ENCODE peak calls at places on chromosomes 13 and 19, in five cellular contexts. W is cardiac fibroblast; N is hepatic stellate cell; R is neural crest cell; C is activated CD4-positive, CD25-positive, alpha-beta regulatory T cell treated with anti-CD3 and anti-CD28 coated beads, Interleukin-2, amount 50 U/mL, for 16 hours. V is an unnamed sample.

GRCh38 chr13:36706755-36707154 is 32.9 kb downstream of the SERTM1 start:
- DNase-seq in W (peak), N (peak), R (no peak), C (no peak), V (no peak)

GRCh38 chr19:48506138-48506733 is 5.4 kb downstream of the LMTK3 start:
- DNase-seq in W (peak), N (no peak), R (no peak), C (no peak), V (peak)

GRCh38 chr13:50127017-50127725 is 111.9 kb downstream of the KCNRG start:
- DNase-seq in W (peak), N (no peak), R (peak), C (peak), V (no peak)

GRCh38 chr19:1151917-1152601 is 22.0 kb downstream of the SBNO2 start:
- DNase-seq in W (peak), N (peak), R (no peak), C (no peak), V (no peak)

GRCh38 chr13:85816413-85816812 is 17.2 kb upstream of the SLITRK6 start:
- DNase-seq in W (no peak), N (no peak), R (no peak), C (no peak), V (no peak)

GRCh38 chr13:28820099-28821051 is at the start of gene MTUS2:
- DNase-seq in W (no peak), N (no peak), R (peak), C (no peak), V (no peak)

GRCh38 chr13:99288069-99288468 is 19.1 kb downstream of the GPR183 start:
- DNase-seq in W (no peak), N (no peak), R (no peak), C (no peak), V (no peak)

GRCh38 chr13:33472446-33472845 is 186.9 kb upstream of the STARD13 start:
- DNase-seq in W (no peak), N (no peak), R (no peak), C (no peak), V (no peak)

GRCh38 chr19:19032420-19033175 is 719 bp downstream of the SUGP2 start:
- DNase-seq in W (peak), N (peak), R (peak), C (peak), V (peak)

GRCh38 chr19:47531640-47532387 is 17.0 kb upstream of the NAPA start:
- DNase-seq in W (no peak), N (no peak), R (no peak), C (no peak), V (no peak)

GRCh38 chr13:76890036-76890435 is 3.8 kb upstream of the KCTD12 start:
- DNase-seq in W (peak), N (no peak), R (no peak), C (no peak), V (no peak)

GRCh38 chr13:62209539-62209938 is 793.9 kb upstream of the PCDH20 start:
- DNase-seq in W (no peak), N (no peak), R (no peak), C (no peak), V (no peak)

GRCh38 chr13:112885782-112886268 is 83.2 kb upstream of the MCF2L start:
- DNase-seq in W (peak), N (peak), R (peak), C (no peak), V (no peak)

GRCh38 chr19:10718205-10719196 is 622 bp downstream of the DNM2 start:
- DNase-seq in W (peak), N (peak), R (peak), C (no peak), V (peak)

GRCh38 chr19:10293637-10294367 is 4.0 kb downstream of the ICAM5 start:
- DNase-seq in W (no peak), N (no peak), R (no peak), C (no peak), V (no peak)

GRCh38 chr13:99984463-99985242 is 3.1 kb downstream of the ZIC2 start:
- DNase-seq in W (no peak), N (no peak), R (no peak), C (no peak), V (no peak)

GRCh38 chr13:33800646-33801186 is 17.2 kb upstream of the RFC3 start:
- DNase-seq in W (no peak), N (no peak), R (no peak), C (no peak), V (no peak)

GRCh38 chr13:66114127-66114526 is 1116.0 kb downstream of the PCDH9 start:
- DNase-seq in W (no peak), N (no peak), R (no peak), C (no peak), V (no peak)

GRCh38 chr13:109272595-109273325 is 513.6 kb downstream of the IRS2 start:
- DNase-seq in W (peak), N (no peak), R (no peak), C (no peak), V (no peak)

GRCh38 chr19:57435062-57435978 is at the start of gene ZNF749:
- DNase-seq in W (peak), N (peak), R (peak), C (peak), V (peak)

GRCh38 chr19:40799558-40800338 is 757 bp downstream of the EGLN2 start:
- DNase-seq in W (no peak), N (peak), R (peak), C (no peak), V (no peak)

GRCh38 chr13:95457294-95457693 is 95.2 kb upstream of the CLDN10 start:
- DNase-seq in W (no peak), N (no peak), R (no peak), C (no peak), V (no peak)

GRCh38 chr19:54465367-54466109 is 2.0 kb upstream of the LENG9 start:
- DNase-seq in W (no peak), N (no peak), R (no peak), C (no peak), V (no peak)

GRCh38 chr13:113178070-113178895 is 19.8 kb downstream of the PROZ start:
- DNase-seq in W (peak), N (peak), R (no peak), C (no peak), V (no peak)

GRCh38 chr13:113273856-113274590 is 23.0 kb upstream of the LAMP1 start:
- DNase-seq in W (peak), N (no peak), R (no peak), C (no peak), V (peak)

GRCh38 chr19:3024870-3025515 is 4.1 kb downstream of the TLE2 start:
- DNase-seq in W (no peak), N (no peak), R (no peak), C (no peak), V (no peak)

GRCh38 chr19:18062043-18062442 is 24.7 kb downstream of the IL12RB1 start:
- DNase-seq in W (no peak), N (no peak), R (no peak), C (no peak), V (no peak)